ENCODE peak calls at places on chromosome 13, in ten cellular contexts. P, H, E, D, N, C, Z, L, T and V are unnamed samples. For H3K4me1, the result is how much of the 10 kb centered on the place peaks cover.

GRCh38 chr13:99376924-99377323 is 69.7 kb upstream of the GPR183 start:
- DNase-seq in N (no peak), H (no peak), D (no peak), E (no peak), Z (no peak), P (no peak), C (no peak), T (no peak), L (no peak), V (no peak)

GRCh38 chr13:69683921-69684663 is 423.5 kb upstream of the ATXN8OS start:
- DNase-seq in Z (no peak), C (no peak), P (no peak), E (no peak), L (no peak), T (no peak), H (no peak), D (no peak), N (no peak), V (no peak)

GRCh38 chr13:60398949-60399589 is 2.0 kb downstream of the TDRD3 start:
- DNase-seq in Z (no peak), E (no peak), P (no peak), D (no peak), N (peak), H (no peak), C (no peak), T (no peak), L (no peak), V (peak)

GRCh38 chr13:112761701-112762689 is 72.2 kb downstream of the ATP11A start:
- DNase-seq in N (peak), E (no peak), H (no peak), D (peak), C (no peak), T (no peak), P (peak), Z (no peak), L (no peak), V (peak)

GRCh38 chr13:74218291-74218690 is 84.1 kb upstream of the KLF12 start:
- DNase-seq in L (no peak), D (no peak), T (no peak), P (no peak), Z (no peak), E (no peak), C (no peak), N (no peak), H (no peak), V (no peak)

GRCh38 chr13:62781866-62782265 is 1366.2 kb upstream of the PCDH20 start:
- DNase-seq in P (no peak), T (no peak), C (no peak), L (no peak), H (no peak), E (no peak), Z (no peak), N (peak), D (no peak), V (no peak)

GRCh38 chr13:107585466-107585865 is 629.9 kb downstream of the LIG4 start:
- DNase-seq in D (no peak), E (no peak), C (no peak), Z (no peak), N (peak), P (no peak), T (no peak), L (no peak), H (no peak), V (no peak)

GRCh38 chr13:54394908-54395307 is 1366.3 kb downstream of the OLFM4 start:
- DNase-seq in T (no peak), N (no peak), C (no peak), L (no peak), Z (no peak), P (no peak), H (no peak), D (no peak), E (no peak), V (no peak)

GRCh38 chr13:92842145-92842544 is 384.5 kb upstream of the GPC6 start:
- DNase-seq in P (no peak), E (no peak), D (no peak), H (no peak), T (no peak), N (peak), Z (no peak), L (no peak), C (no peak), V (peak)

GRCh38 chr13:101271681-101272245 is 144.5 kb downstream of the NALCN start:
- DNase-seq in C (no peak), P (no peak), D (no peak), L (no peak), H (no peak), N (no peak), Z (no peak), E (no peak), T (no peak), V (no peak)

GRCh38 chr13:62320129-62320724 is 904.6 kb upstream of the PCDH20 start:
- DNase-seq in P (no peak), N (peak), D (no peak), Z (no peak), L (no peak), H (no peak), T (no peak), E (no peak), C (peak), V (peak)

GRCh38 chr13:40895715-40896184 is 106.3 kb downstream of the SLC25A15 start:
- DNase-seq in D (no peak), H (no peak), C (peak), P (no peak), T (no peak), Z (no peak), N (no peak), E (no peak), L (no peak), V (no peak)

GRCh38 chr13:113882716-113883115 is 18.8 kb upstream of the GAS6 start:
- DNase-seq in N (no peak), Z (no peak), T (no peak), C (no peak), H (no peak), E (no peak), L (no peak), D (no peak), P (no peak), V (no peak)

GRCh38 chr13:98207411-98207810 is 30.3 kb upstream of the RNF113B start:
- DNase-seq in C (no peak), T (no peak), E (no peak), D (no peak), H (no peak), N (peak), P (peak), L (peak), Z (no peak), V (no peak)

GRCh38 chr13:25886438-25887214 is 165.2 kb downstream of the SHISA2 start:
- DNase-seq in N (peak), T (no peak), Z (no peak), L (no peak), P (no peak), C (no peak), D (no peak), E (no peak), H (no peak), V (peak)

GRCh38 chr13:22218784-22219183 is 547.9 kb downstream of the FGF9 start:
- DNase-seq in D (no peak), Z (no peak), T (no peak), P (no peak), H (no peak), N (no peak), L (no peak), E (no peak), C (no peak), V (no peak)

GRCh38 chr13:90890435-90890834 is 457.1 kb upstream of the MIR17HG start:
- DNase-seq in D (no peak), L (no peak), N (no peak), T (no peak), Z (no peak), C (no peak), P (no peak), H (no peak), E (no peak), V (no peak)

GRCh38 chr13:39656325-39656677 is 839 bp downstream of the COG6 start:
- DNase-seq in C (no peak), L (no peak), T (no peak), P (no peak), E (no peak), D (no peak), Z (no peak), N (peak), H (no peak), V (no peak)

GRCh38 chr13:44523176-44524017 is 52.7 kb downstream of the TSC22D1 start:
- DNase-seq in L (no peak), H (no peak), D (no peak), T (no peak), E (no peak), Z (no peak), C (peak), N (peak), P (no peak), V (peak)

GRCh38 chr13:113069861-113070805 is 35.5 kb upstream of the F7 start:
- DNase-seq in N (no peak), T (no peak), L (no peak), C (no peak), Z (no peak), H (no peak), E (no peak), P (no peak), D (no peak), V (no peak)

GRCh38 chr13:99374994-99375805 is 68.0 kb upstream of the GPR183 start:
- DNase-seq in E (no peak), H (no peak), T (peak), D (no peak), C (no peak), P (peak), N (no peak), Z (no peak), L (no peak), V (no peak)

GRCh38 chr13:80012281-80012680 is 328.6 kb downstream of the SPRY2 start:
- DNase-seq in L (no peak), H (no peak), T (no peak), C (no peak), P (no peak), D (no peak), Z (no peak), N (no peak), E (no peak), V (peak)

GRCh38 chr13:69619651-69620050 is 488.0 kb upstream of the ATXN8OS start:
- DNase-seq in Z (no peak), T (no peak), D (no peak), L (no peak), H (no peak), P (no peak), C (no peak), N (no peak), E (no peak), V (no peak)

GRCh38 chr13:98482476-98483444 is 94.1 kb downstream of the STK24 start:
- DNase-seq in E (peak), N (peak), H (no peak), D (peak), P (peak), T (no peak), L (peak), C (no peak), Z (peak), V (peak)

GRCh38 chr13:108960006-108960405 is 330.6 kb downstream of the MYO16 start:
- DNase-seq in Z (no peak), C (no peak), P (no peak), H (no peak), T (no peak), N (no peak), L (no peak), D (no peak), E (no peak), V (no peak)

GRCh38 chr13:99370476-99371272 is 63.5 kb upstream of the GPR183 start:
- DNase-seq in T (no peak), N (no peak), Z (no peak), H (no peak), E (no peak), C (no peak), D (no peak), P (no peak), L (no peak), V (no peak)

GRCh38 chr13:19888799-19889198 is 25.4 kb upstream of the ZMYM5 start:
- DNase-seq in H (no peak), E (no peak), N (peak), L (no peak), Z (no peak), P (no peak), T (no peak), C (no peak), D (no peak), V (no peak)

GRCh38 chr13:94413545-94413944 is 65.9 kb downstream of the DCT start:
- DNase-seq in P (no peak), N (no peak), Z (no peak), E (no peak), D (no peak), C (no peak), T (no peak), L (no peak), H (no peak), V (no peak)

GRCh38 chr13:23856008-23856750 is 33.0 kb downstream of the MIPEP start:
- DNase-seq in D (no peak), P (no peak), H (no peak), C (no peak), T (no peak), E (no peak), L (no peak), Z (no peak), N (no peak), V (no peak)

GRCh38 chr13:29508130-29508873 is 87.2 kb downstream of the SLC7A1 start:
- DNase-seq in E (peak), N (peak), C (peak), Z (peak), D (peak), L (peak), H (peak), P (peak), T (peak), V (peak)

GRCh38 chr13:77815330-77815729 is 103.3 kb downstream of the EDNRB start:
- DNase-seq in P (no peak), L (no peak), D (no peak), E (no peak), T (no peak), Z (no peak), H (no peak), N (no peak), C (no peak), V (no peak)

DNA sequence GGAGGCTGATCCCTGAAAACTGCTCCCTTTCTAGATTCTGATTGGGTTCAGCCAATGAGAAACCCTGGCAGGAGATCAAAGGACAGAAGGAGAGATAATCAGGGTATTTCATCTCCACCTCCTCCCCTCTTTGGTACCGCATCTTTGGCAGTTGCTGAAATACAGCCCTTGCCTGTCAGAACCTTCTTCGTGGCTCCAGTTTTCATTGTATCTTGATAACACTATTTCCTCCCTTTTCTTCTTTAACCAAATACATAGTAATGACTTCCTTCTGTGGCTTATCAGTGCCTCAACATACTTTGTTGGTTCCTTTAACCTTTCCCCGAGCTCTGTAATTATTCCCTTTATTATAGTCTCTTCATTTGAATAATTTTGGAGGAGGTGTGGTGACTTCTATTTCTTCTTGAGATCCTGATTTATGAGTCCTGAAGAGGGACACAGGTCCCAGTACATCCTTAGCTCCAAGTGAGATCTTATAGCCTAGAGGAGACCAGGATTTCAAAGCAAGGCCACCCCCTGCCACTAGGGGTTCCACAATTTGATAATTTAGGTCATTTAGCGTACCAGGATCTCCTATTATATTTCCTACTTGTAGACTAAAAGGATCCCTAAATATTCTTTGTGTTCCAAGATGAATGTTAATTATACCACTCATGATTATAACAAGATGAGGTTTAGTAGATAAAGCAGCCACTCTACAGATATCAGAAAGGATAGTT is 98.0 kb downstream of the EDNRB start:
- DNase-seq in N (no peak), P (no peak), Z (no peak), D (no peak), C (no peak), E (no peak), T (no peak), L (no peak), H (no peak), V (no peak)
- TF ChIP-seq CTCF in N (no peak), P (no peak), Z (no peak), D (no peak), C (peak), E (no peak), T (no peak), L (no peak), H (no peak), V (peak)

GRCh38 chr13:42490676-42491075 is 83.3 kb upstream of the TNFSF11 start:
- DNase-seq in H (no peak), L (no peak), P (no peak), D (no peak), Z (no peak), C (no peak), E (no peak), N (no peak), T (no peak), V (no peak)

GRCh38 chr13:42484396-42484795 is 89.6 kb upstream of the TNFSF11 start:
- DNase-seq in D (no peak), C (no peak), N (no peak), P (no peak), L (no peak), T (no peak), E (no peak), H (no peak), Z (no peak), V (no peak)

GRCh38 chr13:42487221-42487620 is 86.7 kb upstream of the TNFSF11 start:
- DNase-seq in T (no peak), N (peak), L (no peak), C (no peak), E (no peak), P (no peak), H (no peak), D (no peak), Z (no peak), V (no peak)

GRCh38 chr13:42485272-42485671 is 88.7 kb upstream of the TNFSF11 start:
- DNase-seq in L (no peak), H (no peak), T (no peak), D (no peak), N (no peak), C (no peak), Z (no peak), E (no peak), P (no peak), V (no peak)

DNA sequence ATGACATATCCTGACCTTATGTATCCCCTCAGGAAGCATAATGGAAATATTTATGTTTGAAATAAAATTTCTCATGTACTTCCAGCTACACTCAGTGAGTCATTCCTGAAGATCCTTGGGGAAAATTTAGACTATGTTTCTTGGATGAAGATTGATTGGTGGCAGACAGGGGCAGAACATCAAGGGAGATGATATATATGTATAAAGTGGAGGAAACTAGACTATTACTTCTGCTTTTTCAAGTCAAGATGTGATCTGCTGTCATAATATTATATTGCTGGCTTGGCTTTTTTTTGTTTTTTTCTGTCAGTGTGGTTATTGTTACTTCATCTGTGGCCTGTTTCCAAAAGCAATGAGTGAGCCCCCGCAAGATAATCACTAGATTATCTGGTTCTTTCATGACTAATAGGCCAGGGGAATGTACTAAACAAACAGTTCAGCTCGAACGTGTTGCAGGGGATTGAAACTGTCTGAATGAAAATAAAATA is 87.2 kb upstream of the TNFSF11 start:
- DNase-seq in L (no peak), E (no peak), Z (no peak), N (peak), D (no peak), C (no peak), T (no peak), H (no peak), P (no peak), V (peak)
- H3K4me1 ChIP-seq in L (under half), E (under half), Z (under half), N (under half), D (under half), C (under half), T (under half), H (under half), P (under half), V (under half)

GRCh38 chr13:34826432-34826831 is 115.6 kb upstream of the NBEA start:
- DNase-seq in N (no peak), D (no peak), T (no peak), E (no peak), H (no peak), Z (no peak), P (no peak), L (no peak), C (no peak), V (no peak)
- TF ChIP-seq CTCF in N (no peak), D (no peak), T (no peak), E (no peak), H (no peak), Z (no peak), P (no peak), L (no peak), C (no peak), V (no peak)

GRCh38 chr13:110232146-110232545 is 74.8 kb downstream of the COL4A1 start:
- DNase-seq in L (no peak), D (no peak), N (no peak), C (no peak), Z (no peak), T (no peak), E (no peak), P (no peak), H (no peak), V (no peak)
- H3K4me1 ChIP-seq in L (half or more), D (under half), N (under half), C (under half), Z (under half), T (under half), E (under half), P (half or more), H (under half), V (under half)

DNA sequence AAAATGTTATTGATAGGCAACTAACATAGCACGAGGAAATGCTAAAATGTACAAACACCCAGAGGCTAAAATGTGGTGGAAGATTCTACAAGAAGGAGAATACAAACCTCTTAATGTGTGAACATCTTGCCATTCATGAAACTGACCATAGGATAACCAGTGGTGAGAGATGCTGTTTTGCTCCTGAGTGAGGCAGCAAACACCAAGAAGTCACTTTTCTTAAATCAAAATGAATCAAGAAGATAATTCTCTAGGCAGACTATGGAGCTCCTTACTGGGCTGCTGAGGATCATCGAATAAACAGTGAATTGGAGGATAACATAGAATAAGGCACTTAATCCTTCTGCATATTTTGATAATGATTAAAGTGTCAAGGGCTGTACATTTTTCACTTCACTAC is 375.4 kb upstream of the SLITRK6 start:
- DNase-seq in D (no peak), L (no peak), C (no peak), P (no peak), T (no peak), N (no peak), E (no peak), Z (no peak), H (no peak), V (no peak)
- TF ChIP-seq CTCF in D (no peak), L (no peak), C (no peak), P (no peak), T (no peak), N (no peak), E (no peak), Z (no peak), H (no peak), V (no peak)

DNA sequence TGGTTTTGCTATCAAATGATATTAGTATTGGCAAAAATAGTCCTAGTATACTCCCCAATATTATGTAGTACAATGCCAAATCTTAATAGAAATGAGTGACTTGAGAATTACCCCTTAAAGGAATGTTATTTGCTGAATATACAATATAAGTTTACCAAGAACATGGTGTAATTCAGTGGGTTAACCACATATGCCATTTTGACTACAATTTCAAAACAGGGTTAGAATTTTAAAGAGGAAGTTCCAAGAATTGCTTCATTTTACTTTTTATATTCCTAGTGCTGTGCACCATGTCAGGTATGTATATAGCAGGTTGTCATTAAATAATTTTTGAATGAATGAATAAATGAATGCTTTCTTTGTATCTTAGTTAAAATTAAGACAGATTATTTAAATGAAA is 66.3 kb downstream of the LMO7 start:
- DNase-seq in T (no peak), H (no peak), N (no peak), Z (no peak), L (no peak), E (no peak), C (no peak), P (no peak), D (no peak), V (no peak)
- H3K4me1 ChIP-seq in T (under half), H (under half), N (under half), Z (under half), L (under half), E (under half), C (under half), P (under half), D (under half), V (under half)

DNA sequence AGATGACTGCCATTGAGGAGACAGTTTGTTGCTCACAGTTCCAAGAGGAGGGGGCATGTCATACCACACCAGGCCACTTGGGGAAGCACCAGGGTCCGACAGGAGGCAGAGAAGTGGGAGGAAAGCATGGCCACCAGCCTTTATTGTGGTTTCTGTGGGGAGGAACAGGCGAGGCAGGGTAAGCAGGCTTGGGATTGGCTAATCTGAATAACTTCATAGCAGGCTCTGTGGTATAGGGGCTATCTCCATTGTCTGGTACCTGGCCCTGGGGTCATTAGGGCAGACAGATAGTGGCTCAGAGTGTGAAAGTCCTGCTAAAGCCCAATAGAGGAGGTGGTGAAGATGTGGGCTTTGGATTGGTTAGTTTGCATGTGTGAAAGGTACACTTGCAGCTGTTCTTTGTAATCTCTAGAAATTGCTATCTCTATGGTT is 35.5 kb downstream of the CBY2 start:
- DNase-seq in H (no peak), L (no peak), E (no peak), D (no peak), N (no peak), C (peak), T (no peak), Z (no peak), P (no peak), V (no peak)
- TF ChIP-seq CTCF in H (no peak), L (no peak), E (no peak), D (no peak), N (no peak), C (peak), T (no peak), Z (no peak), P (no peak), V (no peak)